ENCODE peak calls at places on chromosomes 6 and 20, in seven cellular contexts. One of them, this sample, is unnamed.
A peak's percentile ranks its signal among the peaks of the same experiment; 100 is the strongest.

GRCh38 chr6:72952808-72953630 is 272.3 kb downstream of the KHDC1L start:
- DNase-seq in mesendoderm: no peak
- DNase-seq in ELR: peak; percentile 70
- DNase-seq in Right ventricle myocardium inferior: no peak
- DNase-seq in activated naive CD8-positive, alpha-beta T cell treated with anti-CD3 and anti-CD28 coated beads for 36 hours: no peak
- DNase-seq in iris pigment epithelial cell: peak; percentile 70
- DNase-seq in HEK293T: no peak
- DNase-seq in this sample: no peak

GRCh38 chr6:2876210-2877056 is 26.7 kb downstream of the SERPINB9 start:
- DNase-seq in iris pigment epithelial cell: peak; percentile 94
- DNase-seq in HEK293T: no peak
- DNase-seq in Right ventricle myocardium inferior: peak; percentile 85
- DNase-seq in activated naive CD8-positive, alpha-beta T cell treated with anti-CD3 and anti-CD28 coated beads for 36 hours: no peak
- DNase-seq in mesendoderm: peak; percentile 91
- DNase-seq in ELR: peak; percentile 95
- DNase-seq in this sample: peak; percentile 95

GRCh38 chr6:77124604-77125003 is 338.7 kb downstream of the HTR1B start:
- DNase-seq in activated naive CD8-positive, alpha-beta T cell treated with anti-CD3 and anti-CD28 coated beads for 36 hours: no peak
- DNase-seq in HEK293T: no peak
- DNase-seq in mesendoderm: peak; percentile 45
- DNase-seq in Right ventricle myocardium inferior: no peak
- DNase-seq in ELR: peak; percentile 64
- DNase-seq in iris pigment epithelial cell: peak; percentile 73
- DNase-seq in this sample: peak; percentile 40

GRCh38 chr20:42901689-42902518 is 287.8 kb downstream of the PTPRT start:
- DNase-seq in HEK293T: no peak
- DNase-seq in activated naive CD8-positive, alpha-beta T cell treated with anti-CD3 and anti-CD28 coated beads for 36 hours: no peak
- DNase-seq in Right ventricle myocardium inferior: no peak
- DNase-seq in mesendoderm: no peak
- DNase-seq in ELR: no peak
- DNase-seq in iris pigment epithelial cell: no peak
- DNase-seq in this sample: no peak

GRCh38 chr6:17703256-17703694 is 3.5 kb downstream of the NUP153 start:
- DNase-seq in HEK293T: no peak
- DNase-seq in ELR: peak; percentile 89
- DNase-seq in Right ventricle myocardium inferior: no peak
- DNase-seq in iris pigment epithelial cell: peak; percentile 77
- DNase-seq in mesendoderm: no peak
- DNase-seq in activated naive CD8-positive, alpha-beta T cell treated with anti-CD3 and anti-CD28 coated beads for 36 hours: no peak
- DNase-seq in this sample: peak; percentile 90

GRCh38 chr6:111484655-111484974 is 1.6 kb upstream of the REV3L start:
- DNase-seq in HEK293T: no peak
- DNase-seq in iris pigment epithelial cell: no peak
- DNase-seq in mesendoderm: no peak
- DNase-seq in ELR: peak; percentile 28
- DNase-seq in activated naive CD8-positive, alpha-beta T cell treated with anti-CD3 and anti-CD28 coated beads for 36 hours: no peak
- DNase-seq in Right ventricle myocardium inferior: no peak
- DNase-seq in this sample: peak; percentile 26

GRCh38 chr6:139536751-139537617 is 162.5 kb upstream of the CITED2 start:
- DNase-seq in Right ventricle myocardium inferior: no peak
- DNase-seq in iris pigment epithelial cell: no peak
- DNase-seq in ELR: no peak
- DNase-seq in mesendoderm: no peak
- DNase-seq in HEK293T: no peak
- DNase-seq in activated naive CD8-positive, alpha-beta T cell treated with anti-CD3 and anti-CD28 coated beads for 36 hours: no peak
- DNase-seq in this sample: no peak

GRCh38 chr20:4216142-4216735 is 200.9 kb upstream of the RNF24 start:
- DNase-seq in activated naive CD8-positive, alpha-beta T cell treated with anti-CD3 and anti-CD28 coated beads for 36 hours: no peak
- DNase-seq in HEK293T: no peak
- DNase-seq in ELR: no peak
- DNase-seq in mesendoderm: no peak
- DNase-seq in iris pigment epithelial cell: no peak
- DNase-seq in Right ventricle myocardium inferior: no peak
- DNase-seq in this sample: peak; percentile 31

GRCh38 chr20:49415664-49416044 is 66.8 kb downstream of the KCNB1 start:
- DNase-seq in HEK293T: no peak
- DNase-seq in Right ventricle myocardium inferior: no peak
- DNase-seq in activated naive CD8-positive, alpha-beta T cell treated with anti-CD3 and anti-CD28 coated beads for 36 hours: no peak
- DNase-seq in iris pigment epithelial cell: no peak
- DNase-seq in ELR: no peak
- DNase-seq in mesendoderm: no peak
- DNase-seq in this sample: no peak

GRCh38 chr6:31597006-31597405 is 4.2 kb upstream of the NCR3 start:
- DNase-seq in activated naive CD8-positive, alpha-beta T cell treated with anti-CD3 and anti-CD28 coated beads for 36 hours: no peak
- DNase-seq in mesendoderm: no peak
- DNase-seq in iris pigment epithelial cell: no peak
- DNase-seq in Right ventricle myocardium inferior: no peak
- DNase-seq in HEK293T: no peak
- DNase-seq in ELR: peak; percentile 71
- DNase-seq in this sample: peak; percentile 41

GRCh38 chr6:83352413-83352812 is 78.4 kb downstream of the ME1 start:
- DNase-seq in Right ventricle myocardium inferior: no peak
- DNase-seq in ELR: peak; percentile 35
- DNase-seq in activated naive CD8-positive, alpha-beta T cell treated with anti-CD3 and anti-CD28 coated beads for 36 hours: no peak
- DNase-seq in mesendoderm: no peak
- DNase-seq in HEK293T: no peak
- DNase-seq in iris pigment epithelial cell: no peak
- DNase-seq in this sample: no peak

This sample was measured in fibroblast of villous mesenchyme.